ENCODE peak calls at places on chromosomes 6 and 20, in nine cellular contexts. K is ovary; P is activated CD8-positive, alpha-beta memory T cell treated with anti-CD3 and anti-CD28 coated beads for 48 hours; J is iris pigment epithelial cell; A is effector memory CD4-positive, alpha-beta T cell; Q is glutamatergic neuron; T is naive thymus-derived CD8-positive, alpha-beta T cell; S is RKO; C is NCI-H1105. F is an unnamed sample.

GRCh38 chr6:168247456-168248147 is 72.0 kb downstream of the DACT2 start:
- DNase-seq in K (no peak), P (no peak), J (no peak), A (no peak), Q (peak; percentile 48), T (no peak), S (no peak), C (peak; percentile 94), F (no peak)

GRCh38 chr20:50690979-50691584 is at the start of gene RIPOR3:
- DNase-seq in K (peak; percentile 40), P (no peak), J (peak; percentile 18), A (no peak), Q (peak; percentile 58), T (no peak), S (no peak), C (no peak), F (no peak)

GRCh38 chr6:12990162-12990561 is 273.6 kb downstream of the PHACTR1 start:
- DNase-seq in K (no peak), P (no peak), J (no peak), A (no peak), Q (no peak), T (no peak), S (no peak), C (no peak), F (no peak)

GRCh38 chr6:3231213-3232016 is 4.0 kb upstream of the TUBB2B start:
- DNase-seq in K (no peak), P (no peak), J (peak; percentile 83), A (no peak), Q (peak; percentile 86), T (no peak), S (no peak), C (peak; percentile 94), F (peak; percentile 33)

GRCh38 chr20:32681175-32682084 is 7.7 kb upstream of the C20orf203 start:
- DNase-seq in K (no peak), P (no peak), J (no peak), A (no peak), Q (peak; percentile 72), T (no peak), S (no peak), C (peak; percentile 43), F (no peak)

GRCh38 chr20:20441259-20441658 is 73.4 kb downstream of the INSM1 start:
- DNase-seq in K (no peak), P (no peak), J (no peak), A (no peak), Q (no peak), T (no peak), S (no peak), C (no peak), F (no peak)

GRCh38 chr20:58546756-58547526 is 31.7 kb upstream of the APCDD1L start:
- DNase-seq in K (no peak), P (no peak), J (no peak), A (no peak), Q (no peak), T (no peak), S (no peak), C (peak; percentile 59), F (no peak)

GRCh38 chr20:22411568-22412450 is 172.6 kb downstream of the FOXA2 start:
- DNase-seq in K (no peak), P (no peak), J (no peak), A (no peak), Q (no peak), T (no peak), S (no peak), C (no peak), F (no peak)

GRCh38 chr6:168641455-168641854 is 200.5 kb downstream of the SMOC2 start:
- DNase-seq in K (no peak), P (no peak), J (no peak), A (no peak), Q (no peak), T (no peak), S (no peak), C (no peak), F (no peak)

GRCh38 chr6:11918021-11918738 is 93.9 kb upstream of the HIVEP1 start:
- DNase-seq in K (no peak), P (no peak), J (peak; percentile 79), A (no peak), Q (no peak), T (no peak), S (peak; percentile 24), C (no peak), F (no peak)

GRCh38 chr6:144215402-144215931 is 65.2 kb downstream of the STX11 start:
- DNase-seq in K (peak; percentile 32), P (no peak), J (peak; percentile 28), A (no peak), Q (no peak), T (no peak), S (peak; percentile 27), C (no peak), F (no peak)

GRCh38 chr6:56795852-56796532 is 153.3 kb upstream of the DST start:
- DNase-seq in K (no peak), P (no peak), J (peak; percentile 36), A (no peak), Q (no peak), T (no peak), S (peak; percentile 54), C (no peak), F (no peak)

GRCh38 chr20:24779166-24779565 is 169.9 kb upstream of the CST7 start:
- DNase-seq in K (no peak), P (no peak), J (no peak), A (no peak), Q (no peak), T (no peak), S (no peak), C (no peak), F (no peak)

GRCh38 chr6:73134588-73134987 is 90.7 kb downstream of the KHDC1L start:
- DNase-seq in K (no peak), P (no peak), J (peak; percentile 20), A (no peak), Q (peak; percentile 73), T (no peak), S (no peak), C (no peak), F (no peak)

GRCh38 chr20:42795399-42795798 is 394.3 kb downstream of the PTPRT start:
- DNase-seq in K (no peak), P (no peak), J (no peak), A (no peak), Q (no peak), T (no peak), S (no peak), C (peak; percentile 96), F (no peak)

GRCh38 chr6:157530126-157530525 is 149.1 kb downstream of the ZDHHC14 start:
- DNase-seq in K (no peak), P (no peak), J (no peak), A (no peak), Q (no peak), T (no peak), S (no peak), C (peak; percentile 37), F (no peak)

GRCh38 chr6:107113460-107114212 is 1.7 kb downstream of the BEND3 start:
- DNase-seq in K (peak; percentile 38), P (no peak), J (no peak), A (no peak), Q (no peak), T (no peak), S (peak; percentile 15), C (no peak), F (no peak)

GRCh38 chr6:149696904-149697303 is 21.0 kb downstream of the LATS1 start:
- DNase-seq in K (no peak), P (no peak), J (peak; percentile 69), A (no peak), Q (no peak), T (no peak), S (no peak), C (no peak), F (no peak)

GRCh38 chr6:136706431-136706830 is 85.8 kb downstream of the MAP3K5 start:
- DNase-seq in K (no peak), P (no peak), J (no peak), A (no peak), Q (no peak), T (no peak), S (no peak), C (no peak), F (no peak)

GRCh38 chr6:28953039-28953872 is 29.5 kb upstream of the TRIM27 start:
- DNase-seq in K (peak; percentile 27), P (peak; percentile 33), J (peak; percentile 69), A (peak; percentile 30), Q (peak; percentile 40), T (peak; percentile 57), S (peak; percentile 76), C (peak; percentile 69), F (no peak)

GRCh38 chr20:24337074-24337473 is 132.4 kb upstream of the SYNDIG1 start:
- DNase-seq in K (no peak), P (no peak), J (peak; percentile 31), A (no peak), Q (no peak), T (no peak), S (no peak), C (no peak), F (no peak)

GRCh38 chr20:13494019-13494418 is 144.7 kb downstream of the TASP1 start:
- DNase-seq in K (no peak), P (no peak), J (peak; percentile 58), A (no peak), Q (no peak), T (no peak), S (peak; percentile 30), C (no peak), F (no peak)

GRCh38 chr20:14830899-14831298 is 493.5 kb upstream of the FLRT3 start:
- DNase-seq in K (no peak), P (no peak), J (no peak), A (no peak), Q (no peak), T (no peak), S (no peak), C (no peak), F (no peak)